ENCODE peak calls at places on chromosome 16, in six cellular contexts. B is AG09309, J is left ventricle myocardium inferior, C is RWPE2, P is psoas muscle, H is heart right ventricle. R is an unnamed sample.

GRCh38 chr16:87416826-87417471 is 24.8 kb downstream of the MAP1LC3B start:
- DNase-seq in J (peak), H (no peak), B (peak), P (no peak), C (no peak), R (peak)

GRCh38 chr16:50781043-50781442 is 39.2 kb downstream of the CYLD start:
- DNase-seq in H (no peak), C (no peak), J (no peak), P (no peak), B (no peak), R (no peak)

GRCh38 chr16:20348365-20349185 is 3.9 kb downstream of the UMOD start:
- DNase-seq in H (no peak), P (no peak), B (no peak), C (no peak), J (no peak), R (no peak)

GRCh38 chr16:85563515-85564276 is 49.4 kb upstream of the GSE1 start:
- DNase-seq in P (peak), H (peak), J (peak), C (no peak), B (no peak), R (no peak)

GRCh38 chr16:67071476-67072048 is 38.2 kb upstream of the PHAF1 start:
- DNase-seq in P (no peak), J (no peak), C (no peak), B (no peak), H (no peak), R (no peak)

GRCh38 chr16:69567031-69567680 is 1.4 kb downstream of the NFAT5 start:
- DNase-seq in C (no peak), H (no peak), P (no peak), J (no peak), B (no peak), R (peak)

GRCh38 chr16:82138478-82139285 is 31.3 kb downstream of the MPHOSPH6 start:
- DNase-seq in C (no peak), H (no peak), P (no peak), B (no peak), J (no peak), R (no peak)

GRCh38 chr16:27460663-27461482 is 58.9 kb downstream of the IL21R start:
- DNase-seq in P (peak), C (no peak), H (no peak), J (no peak), B (no peak), R (no peak)

GRCh38 chr16:2335286-2335895 is 5.1 kb downstream of the ABCA3 start:
- DNase-seq in J (no peak), B (no peak), H (no peak), P (no peak), C (no peak), R (no peak)

GRCh38 chr16:64468515-64469090 is 653.3 kb downstream of the CDH11 start:
- DNase-seq in P (no peak), C (no peak), B (no peak), J (no peak), H (no peak), R (no peak)

GRCh38 chr16:3401719-3402397 is 843 bp downstream of the ZNF174 start:
- DNase-seq in P (no peak), H (no peak), B (no peak), J (no peak), C (no peak), R (no peak)

GRCh38 chr16:75044800-75045361 is 46.1 kb downstream of the ZNRF1 start:
- DNase-seq in J (peak), C (no peak), H (peak), B (peak), P (peak), R (no peak)

GRCh38 chr16:77951788-77952187 is 70.6 kb upstream of the CLEC3A start:
- DNase-seq in J (no peak), B (no peak), H (no peak), C (no peak), P (no peak), R (peak)
- TF ChIP-seq CTCF in J (peak), B (no peak), H (peak), C (peak), P (peak), R (no peak)

GRCh38 chr16:88857728-88858339 is 907 bp downstream of the TRAPPC2L start:
- DNase-seq in B (peak), H (peak), P (peak), C (no peak), J (peak), R (peak)
- TF ChIP-seq CTCF in B (peak), H (peak), P (peak), C (peak), J (peak), R (peak)

DNA sequence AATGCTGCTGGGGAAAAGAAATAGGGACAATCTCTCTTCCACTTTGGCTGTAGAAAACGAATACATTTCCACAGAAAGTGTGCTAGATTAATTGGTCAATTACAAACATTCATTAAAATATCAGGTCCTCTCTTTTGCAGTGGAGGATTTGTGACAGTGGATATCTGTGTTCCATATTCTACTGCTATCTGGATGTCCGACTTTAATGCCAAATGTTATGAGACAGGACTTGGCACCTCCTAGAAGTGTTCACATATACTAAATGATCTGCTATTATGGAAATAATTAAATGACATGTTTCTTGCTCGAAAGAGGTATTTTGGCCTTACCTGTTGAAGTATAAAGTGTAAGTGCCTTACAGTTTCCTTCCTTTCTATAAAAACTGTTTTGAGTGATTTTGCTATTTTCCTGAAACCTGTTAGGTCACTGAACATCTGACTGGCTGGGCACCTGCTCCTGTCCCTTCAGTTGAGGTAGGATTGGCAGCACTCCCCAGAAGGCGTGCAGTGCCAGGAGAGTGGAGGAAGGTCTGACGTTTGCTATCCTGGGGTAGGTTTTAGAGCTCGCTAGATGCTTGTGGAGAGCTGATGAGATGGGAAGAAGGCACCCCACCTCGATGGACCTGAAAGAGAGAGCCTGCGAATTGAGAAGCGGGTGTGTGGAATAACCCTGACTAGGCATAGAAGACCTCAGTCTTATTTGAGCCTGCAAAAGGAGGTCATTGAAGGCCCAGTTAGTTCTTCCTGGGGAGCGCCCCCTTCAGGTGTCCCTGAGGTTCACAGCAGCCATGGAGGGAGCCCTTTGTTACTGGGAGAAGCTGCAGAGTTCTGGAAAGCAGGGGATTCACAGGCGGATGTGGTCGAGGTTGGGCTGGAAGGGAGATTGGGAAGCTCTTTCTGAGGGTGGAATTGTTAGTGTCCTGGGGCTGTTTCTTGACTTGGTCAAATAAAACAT is 159.4 kb upstream of the ZNF267 start:
- DNase-seq in H (no peak), P (peak), B (no peak), C (no peak), J (no peak), R (peak)
- TF ChIP-seq CTCF in H (peak), P (no peak), B (peak), C (peak), J (no peak), R (no peak)

GRCh38 chr16:30870904-30871303 is 23.0 kb downstream of the BCL7C start:
- DNase-seq in J (no peak), P (no peak), C (no peak), H (no peak), B (no peak), R (no peak)

GRCh38 chr16:30866031-30866430 is 27.8 kb downstream of the BCL7C start:
- DNase-seq in C (no peak), J (no peak), B (no peak), H (no peak), P (no peak), R (no peak)

DNA sequence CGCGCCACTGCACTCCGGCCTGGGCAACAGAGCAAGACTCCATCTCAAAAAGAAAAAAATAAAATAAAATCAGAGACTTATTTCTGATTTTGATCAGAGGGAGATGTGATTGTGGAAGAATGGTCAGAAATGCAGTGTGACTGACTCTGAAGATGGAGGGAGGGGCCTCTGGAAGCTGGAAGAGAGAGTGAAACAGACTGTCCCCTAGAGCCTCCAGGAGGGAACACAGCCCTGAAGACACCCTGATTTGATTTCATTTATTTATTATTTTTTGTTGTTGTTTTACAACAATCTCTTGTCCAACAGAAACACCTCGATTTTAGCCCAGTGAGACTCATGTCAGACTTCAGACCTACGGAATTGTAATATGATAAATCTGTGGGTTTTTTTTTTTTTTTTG is 26.1 kb downstream of the BCL7C start:
- DNase-seq in P (no peak), B (no peak), J (no peak), H (no peak), C (no peak), R (no peak)
- TF ChIP-seq CTCF in P (no peak), B (peak), J (no peak), H (no peak), C (no peak), R (no peak)

GRCh38 chr16:47990676-47991075 is 165.1 kb downstream of the ABCC12 start:
- DNase-seq in P (no peak), H (no peak), C (no peak), J (no peak), B (no peak), R (no peak)

GRCh38 chr16:48000622-48001021 is 155.2 kb downstream of the ABCC12 start:
- DNase-seq in J (no peak), P (no peak), B (no peak), H (no peak), C (no peak), R (no peak)

GRCh38 chr16:47995354-47995753 is 160.4 kb downstream of the ABCC12 start:
- DNase-seq in J (no peak), C (no peak), P (no peak), H (no peak), B (no peak), R (no peak)
- TF ChIP-seq CTCF in J (no peak), C (no peak), P (no peak), H (no peak), B (peak), R (no peak)

DNA sequence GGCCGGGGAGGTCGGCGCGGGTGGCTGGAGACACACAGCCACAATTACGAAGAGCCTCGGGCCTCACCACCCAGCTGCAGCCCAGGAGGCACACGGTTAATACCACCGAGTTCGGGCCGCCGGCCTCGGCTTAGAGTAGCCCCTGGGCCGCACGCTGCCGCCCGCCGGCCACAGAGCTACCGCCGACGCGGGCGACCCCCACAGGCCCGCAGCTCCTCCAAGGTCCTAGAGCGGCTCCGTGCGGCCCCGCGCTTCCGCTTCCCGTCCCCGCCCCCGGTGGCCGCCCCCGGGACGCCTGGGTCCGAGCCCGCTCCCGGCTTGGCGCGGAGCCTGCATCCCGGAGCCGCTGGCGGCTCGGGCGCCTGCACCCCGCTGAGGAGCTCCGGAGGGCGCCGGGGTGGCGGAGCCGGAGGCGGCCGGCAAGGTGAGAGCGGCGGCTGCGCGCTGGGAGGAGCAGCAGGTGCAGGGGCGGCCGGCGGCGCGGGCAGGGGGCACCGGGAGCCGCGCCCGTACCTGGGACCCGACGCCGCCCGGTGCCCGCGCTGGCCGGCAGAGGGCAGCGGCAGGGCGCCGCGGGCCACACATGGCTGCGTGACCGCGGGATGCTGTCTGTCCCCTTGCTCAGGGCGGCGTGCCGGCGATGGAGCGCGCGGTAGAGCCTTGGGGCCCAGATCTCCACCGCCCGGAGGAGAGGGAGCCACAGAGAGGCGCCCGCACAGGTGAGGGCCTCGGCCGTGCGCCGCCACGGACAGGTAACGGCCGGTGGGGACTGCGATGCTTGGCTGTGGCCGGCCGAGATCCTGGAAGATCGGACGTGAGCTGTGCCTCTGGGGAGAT is at the start of gene ZNF48:
- DNase-seq in J (peak), H (peak), P (peak), C (no peak), B (no peak), R (peak)
- TF ChIP-seq CTCF in J (peak), H (peak), P (peak), C (peak), B (peak), R (peak)

GRCh38 chr16:80938035-80938927 is 68.4 kb downstream of the CMC2 start:
- DNase-seq in J (no peak), C (no peak), P (peak), B (peak), H (peak), R (no peak)
- TF ChIP-seq CTCF in J (no peak), C (no peak), P (no peak), B (no peak), H (no peak), R (no peak)

R was measured in GM20000.